ENCODE peak calls at places on chromosomes 6 and 20, in nine cellular contexts. U is NCI-H1092 treated with DMSO at 0.1 percent for 48 hours; B is activated CD8-positive, alpha-beta memory T cell treated with anti-CD3 and anti-CD28 coated beads, Interleukin-2, amount 50 U/mL, for 4 hours; A is GDM1; G is activated CD4-positive, alpha-beta T cell treated with anti-CD3 and anti-CD28 coated beads for 4 hours; X is NCI-H1694 treated with DMSO at 0.1 percent for 48 hours; H is effector CD4-positive, alpha-beta T cell; L is RCC 7860; Y is HFF-Myc. P is an unnamed sample.

GRCh38 chr20:51738877-51739447 is 29.2 kb downstream of the ATP9A start:
- DNase-seq in U (no peak), B (no peak), A (no peak), G (no peak), X (no peak), H (no peak), L (no peak), Y (no peak), P (no peak)

GRCh38 chr6:39029156-39030011 is 19.2 kb upstream of the GLP1R start:
- DNase-seq in U (no peak), B (peak; percentile 49), A (no peak), G (no peak), X (no peak), H (peak; percentile 16), L (no peak), Y (no peak), P (no peak)

GRCh38 chr6:160202411-160202810 is 56.2 kb downstream of the SLC22A2 start:
- DNase-seq in U (no peak), B (no peak), A (no peak), G (no peak), X (no peak), H (no peak), L (no peak), Y (no peak), P (peak; percentile 91)

GRCh38 chr6:31886426-31887068 is 7.8 kb upstream of the SLC44A4 start:
- DNase-seq in U (no peak), B (no peak), A (no peak), G (no peak), X (no peak), H (no peak), L (no peak), Y (no peak), P (no peak)

GRCh38 chr6:166307981-166308768 is at the start of gene PRR18:
- DNase-seq in U (peak; percentile 62), B (no peak), A (no peak), G (no peak), X (no peak), H (no peak), L (no peak), Y (no peak), P (no peak)

GRCh38 chr6:31763617-31763940 is 1.1 kb downstream of the SAPCD1 start:
- DNase-seq in U (no peak), B (no peak), A (no peak), G (no peak), X (no peak), H (no peak), L (no peak), Y (peak; percentile 39), P (peak; percentile 45)

GRCh38 chr20:17664025-17664638 is 17.9 kb downstream of the RRBP1 start:
- DNase-seq in U (no peak), B (no peak), A (no peak), G (no peak), X (no peak), H (no peak), L (no peak), Y (no peak), P (no peak)

GRCh38 chr6:46491789-46492547 is 719 bp upstream of the RCAN2 start:
- DNase-seq in U (peak; percentile 16), B (no peak), A (peak; percentile 2), G (no peak), X (no peak), H (no peak), L (no peak), Y (no peak), P (peak; percentile 56)

GRCh38 chr6:125787791-125788190 is 3.0 kb upstream of the NCOA7 start:
- DNase-seq in U (no peak), B (no peak), A (no peak), G (no peak), X (no peak), H (no peak), L (no peak), Y (no peak), P (peak; percentile 66)

GRCh38 chr6:79946242-79946641 is 1.1 kb downstream of the ELOVL4 start:
- DNase-seq in U (peak; percentile 25), B (no peak), A (no peak), G (no peak), X (peak; percentile 49), H (no peak), L (no peak), Y (no peak), P (peak; percentile 13)

GRCh38 chr20:4064118-4064962 is 49.0 kb upstream of the RNF24 start:
- DNase-seq in U (peak; percentile 8), B (no peak), A (peak; percentile 64), G (no peak), X (no peak), H (no peak), L (peak; percentile 74), Y (peak; percentile 93), P (peak; percentile 70)

GRCh38 chr6:77650098-77650663 is 2.7 kb upstream of the MEI4 start:
- DNase-seq in U (no peak), B (peak; percentile 15), A (no peak), G (no peak), X (peak; percentile 27), H (no peak), L (no peak), Y (no peak), P (peak; percentile 52)

GRCh38 chr6:89173634-89174033 is 27.8 kb downstream of the PM20D2 start:
- DNase-seq in U (no peak), B (no peak), A (no peak), G (no peak), X (no peak), H (no peak), L (no peak), Y (no peak), P (no peak)

GRCh38 chr6:132003516-132004178 is 52.5 kb upstream of the CCN2 start:
- DNase-seq in U (no peak), B (no peak), A (no peak), G (no peak), X (no peak), H (no peak), L (no peak), Y (no peak), P (no peak)

GRCh38 chr6:24788031-24788665 is 10.6 kb downstream of the ARMH2 start:
- DNase-seq in U (no peak), B (no peak), A (no peak), G (no peak), X (no peak), H (no peak), L (no peak), Y (no peak), P (no peak)

GRCh38 chr20:4451487-4451886 is 270.2 kb upstream of the PRND start:
- DNase-seq in U (no peak), B (no peak), A (no peak), G (no peak), X (no peak), H (no peak), L (no peak), Y (no peak), P (no peak)

GRCh38 chr6:84422380-84422968 is 195.0 kb upstream of the CEP162 start:
- DNase-seq in U (no peak), B (no peak), A (peak; percentile 17), G (no peak), X (no peak), H (no peak), L (no peak), Y (no peak), P (peak; percentile 35)

GRCh38 chr6:137767931-137768690 is 98.9 kb upstream of the TNFAIP3 start:
- DNase-seq in U (no peak), B (no peak), A (peak; percentile 14), G (no peak), X (no peak), H (no peak), L (no peak), Y (no peak), P (no peak)

GRCh38 chr6:142485256-142485655 is 183.4 kb downstream of the ADGRG6 start:
- DNase-seq in U (no peak), B (no peak), A (no peak), G (no peak), X (no peak), H (no peak), L (no peak), Y (no peak), P (no peak)

GRCh38 chr20:34557936-34558319 is 590 bp upstream of the MAP1LC3A start:
- DNase-seq in U (peak; percentile 63), B (no peak), A (no peak), G (no peak), X (no peak), H (no peak), L (no peak), Y (no peak), P (no peak)

GRCh38 chr6:111663692-111664564 is 58.2 kb upstream of the TRAF3IP2 start:
- DNase-seq in U (no peak), B (no peak), A (no peak), G (no peak), X (no peak), H (no peak), L (no peak), Y (no peak), P (no peak)

GRCh38 chr6:142551145-142551811 is 249.5 kb downstream of the ADGRG6 start:
- DNase-seq in U (peak; percentile 0), B (peak; percentile 67), A (no peak), G (peak; percentile 47), X (peak; percentile 42), H (no peak), L (peak; percentile 66), Y (no peak), P (peak; percentile 83)

GRCh38 chr6:137903933-137904821 is 37.1 kb downstream of the TNFAIP3 start:
- DNase-seq in U (no peak), B (peak; percentile 26), A (no peak), G (peak; percentile 49), X (no peak), H (no peak), L (peak; percentile 73), Y (no peak), P (peak; percentile 92)

GRCh38 chr6:73630401-73630800 is 23.4 kb downstream of the SLC17A5 start:
- DNase-seq in U (no peak), B (no peak), A (no peak), G (no peak), X (no peak), H (no peak), L (no peak), Y (no peak), P (no peak)

GRCh38 chr6:25472314-25472713 is 179.7 kb upstream of the SCGN start:
- DNase-seq in U (no peak), B (no peak), A (no peak), G (no peak), X (no peak), H (no peak), L (no peak), Y (no peak), P (no peak)

GRCh38 chr20:63172726-63173125 is 43.2 kb downstream of the YTHDF1 start:
- DNase-seq in U (no peak), B (no peak), A (no peak), G (no peak), X (no peak), H (no peak), L (no peak), Y (no peak), P (no peak)

GRCh38 chr20:64245746-64246595 is 9.6 kb upstream of the PCMTD2 start:
- DNase-seq in U (no peak), B (no peak), A (no peak), G (no peak), X (no peak), H (no peak), L (no peak), Y (no peak), P (no peak)

GRCh38 chr20:44702776-44703175 is 12.4 kb upstream of the CCN5 start:
- DNase-seq in U (peak; percentile 70), B (no peak), A (no peak), G (no peak), X (no peak), H (no peak), L (peak; percentile 67), Y (peak; percentile 63), P (peak; percentile 78)

GRCh38 chr6:7389451-7390217 is at the start of the genes CAGE1 and RIOK1:
- DNase-seq in U (peak; percentile 66), B (peak; percentile 96), A (peak; percentile 93), G (peak; percentile 96), X (peak; percentile 97), H (peak; percentile 92), L (peak; percentile 77), Y (peak; percentile 84), P (peak; percentile 87)

GRCh38 chr6:82957171-82957894 is 108.3 kb downstream of the UBE3D start:
- DNase-seq in U (no peak), B (no peak), A (no peak), G (no peak), X (no peak), H (no peak), L (peak; percentile 62), Y (no peak), P (no peak)

GRCh38 chr6:127118505-127119360 is at the start of gene RSPO3:
- DNase-seq in U (peak; percentile 44), B (no peak), A (no peak), G (no peak), X (no peak), H (no peak), L (no peak), Y (no peak), P (peak; percentile 30)

P was measured in renal cortical epithelial cell.